ENCODE peak calls at places on chromosomes 16 and 17, in four cellular contexts. Y is transverse colon, H is HCT116, G is stomach. D is an unnamed sample. For H3K9me3, the result is how much of the 10 kb centered on the place peaks cover.

GRCh38 chr17:66747561-66748275 is 87.2 kb upstream of the CACNG5 start:
- DNase-seq in Y (no peak), H (no peak), G (no peak), D (no peak)

GRCh38 chr17:6505425-6506142 is 50.8 kb downstream of the PITPNM3 start:
- DNase-seq in Y (no peak), H (no peak), G (no peak), D (no peak)

GRCh38 chr16:65024649-65025243 is 97.1 kb downstream of the CDH11 start:
- DNase-seq in Y (no peak), H (no peak), G (no peak), D (no peak)

GRCh38 chr16:11470676-11471415 is 115.9 kb downstream of the LITAF start:
- DNase-seq in Y (no peak), H (no peak), G (no peak), D (no peak)

GRCh38 chr17:66357037-66357436 is 54.6 kb downstream of the PRKCA start:
- DNase-seq in Y (no peak), H (no peak), G (no peak), D (no peak)

GRCh38 chr17:74986206-74986576 is 1.2 kb upstream of the CDR2L start:
- DNase-seq in Y (no peak), H (no peak), G (no peak), D (no peak)

GRCh38 chr17:79005063-79005861 is 4.3 kb downstream of the CANT1 start:
- DNase-seq in Y (peak), H (no peak), G (peak), D (peak)

GRCh38 chr17:59333845-59334244 is 2.4 kb downstream of the YPEL2 start:
- DNase-seq in Y (no peak), H (no peak), G (no peak), D (no peak)

GRCh38 chr17:50080827-50081226 is 14.3 kb upstream of the PDK2 start:
- DNase-seq in Y (peak), H (no peak), G (peak), D (no peak)

GRCh38 chr16:51762081-51762995 is 611.3 kb upstream of the SALL1 start:
- DNase-seq in Y (peak), H (no peak), G (peak), D (peak)

GRCh38 chr16:54466233-54466632 is 179.6 kb upstream of the IRX3 start:
- DNase-seq in Y (no peak), H (no peak), G (no peak), D (no peak)

GRCh38 chr16:55496509-55497145 is 12.2 kb upstream of the LPCAT2 start:
- DNase-seq in Y (no peak), H (no peak), G (no peak), D (no peak)

GRCh38 chr17:42554250-42555121 is 1.8 kb downstream of the HSD17B1 start:
- DNase-seq in Y (peak), H (no peak), G (peak), D (peak)

GRCh38 chr16:26605872-26606271 is 460.9 kb upstream of the C16orf82 start:
- DNase-seq in Y (no peak), H (no peak), G (no peak), D (no peak)

GRCh38 chr17:45729284-45729907 is 54.7 kb upstream of the CRHR1 start:
- DNase-seq in Y (no peak), H (no peak), G (no peak), D (no peak)

GRCh38 chr17:29136998-29137730 is 43.0 kb downstream of the MYO18A start:
- DNase-seq in Y (no peak), H (no peak), G (no peak), D (no peak)

GRCh38 chr16:85891033-85891775 is 7.8 kb upstream of the IRF8 start:
- DNase-seq in Y (no peak), H (peak), G (peak), D (peak)

GRCh38 chr17:46982577-46982976 is 3.5 kb upstream of the RPRML start:
- DNase-seq in Y (no peak), H (no peak), G (no peak), D (no peak)

GRCh38 chr16:10982430-10983174 is 38.2 kb downstream of the CLEC16A start:
- DNase-seq in Y (no peak), H (no peak), G (no peak), D (no peak)

GRCh38 chr17:8151641-8152111 is 528 bp downstream of the PER1 start:
- DNase-seq in Y (peak), H (no peak), G (peak), D (peak)

GRCh38 chr17:5587431-5588032 is 3.2 kb upstream of the NLRP1 start:
- DNase-seq in Y (peak), H (peak), G (no peak), D (peak)

GRCh38 chr16:57536306-57537193 is at the start of gene CCDC102A:
- DNase-seq in Y (no peak), H (no peak), G (peak), D (peak)

GRCh38 chr17:66549312-66549705 is 246.9 kb downstream of the PRKCA start:
- DNase-seq in Y (no peak), H (no peak), G (no peak), D (no peak)

GRCh38 chr17:9767432-9767991 is 23.9 kb downstream of the DHRS7C start:
- DNase-seq in Y (no peak), H (no peak), G (no peak), D (no peak)

GRCh38 chr17:520447-521167 is 168.0 kb upstream of the RPH3AL start:
- DNase-seq in Y (no peak), H (no peak), G (no peak), D (no peak)

GRCh38 chr16:68146583-68146982 is 61.4 kb downstream of the NFATC3 start:
- DNase-seq in Y (no peak), H (no peak), G (no peak), D (no peak)

GRCh38 chr17:68378202-68379149 is 78.8 kb downstream of the WIPI1 start:
- DNase-seq in Y (peak), H (peak), G (peak), D (peak)

GRCh38 chr17:2024572-2025219 is 438 bp downstream of the RTN4RL1 start:
- DNase-seq in Y (no peak), H (no peak), G (no peak), D (no peak)

GRCh38 chr17:2023256-2023655 is 1.9 kb downstream of the RTN4RL1 start:
- DNase-seq in Y (no peak), H (no peak), G (no peak), D (no peak)

GRCh38 chr17:2025622-2026309 is 632 bp upstream of the RTN4RL1 start:
- DNase-seq in Y (peak), H (no peak), G (peak), D (peak)

GRCh38 chr17:2023692-2024571 is 1.2 kb downstream of the RTN4RL1 start:
- DNase-seq in Y (peak), H (peak), G (no peak), D (no peak)

DNA sequence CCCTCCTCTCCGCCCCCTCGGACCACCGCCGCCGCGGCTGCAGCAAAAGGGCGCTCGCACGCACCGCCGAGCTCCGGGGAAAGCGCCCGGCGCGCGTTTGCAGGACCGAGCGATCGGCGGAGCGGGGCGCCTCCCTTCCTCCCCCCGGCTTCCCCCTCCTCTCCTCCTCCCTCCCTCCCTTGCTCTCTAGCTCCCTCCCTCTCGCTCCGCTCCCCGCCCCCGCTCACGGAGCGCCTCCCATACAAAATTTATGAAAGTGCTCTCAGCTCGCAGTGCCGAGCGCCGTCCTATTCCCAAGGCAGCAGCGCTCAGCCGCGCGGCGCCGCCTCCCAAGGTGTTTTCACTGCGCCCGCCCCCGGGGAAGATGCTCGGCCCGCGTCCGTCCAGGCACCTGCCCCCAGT is at the start of gene RTN4RL1:
- DNase-seq in Y (peak), H (peak), G (peak), D (peak)
- TF ChIP-seq CTCF in Y (no peak), H (no peak), G (no peak), D (no peak)

GRCh38 chr17:70588003-70588402 is 418.7 kb downstream of the KCNJ2 start:
- DNase-seq in Y (no peak), H (no peak), G (no peak), D (no peak)
- H3K9me3 ChIP-seq in Y (under half), H (under half), G (under half), D (under half)

DNA sequence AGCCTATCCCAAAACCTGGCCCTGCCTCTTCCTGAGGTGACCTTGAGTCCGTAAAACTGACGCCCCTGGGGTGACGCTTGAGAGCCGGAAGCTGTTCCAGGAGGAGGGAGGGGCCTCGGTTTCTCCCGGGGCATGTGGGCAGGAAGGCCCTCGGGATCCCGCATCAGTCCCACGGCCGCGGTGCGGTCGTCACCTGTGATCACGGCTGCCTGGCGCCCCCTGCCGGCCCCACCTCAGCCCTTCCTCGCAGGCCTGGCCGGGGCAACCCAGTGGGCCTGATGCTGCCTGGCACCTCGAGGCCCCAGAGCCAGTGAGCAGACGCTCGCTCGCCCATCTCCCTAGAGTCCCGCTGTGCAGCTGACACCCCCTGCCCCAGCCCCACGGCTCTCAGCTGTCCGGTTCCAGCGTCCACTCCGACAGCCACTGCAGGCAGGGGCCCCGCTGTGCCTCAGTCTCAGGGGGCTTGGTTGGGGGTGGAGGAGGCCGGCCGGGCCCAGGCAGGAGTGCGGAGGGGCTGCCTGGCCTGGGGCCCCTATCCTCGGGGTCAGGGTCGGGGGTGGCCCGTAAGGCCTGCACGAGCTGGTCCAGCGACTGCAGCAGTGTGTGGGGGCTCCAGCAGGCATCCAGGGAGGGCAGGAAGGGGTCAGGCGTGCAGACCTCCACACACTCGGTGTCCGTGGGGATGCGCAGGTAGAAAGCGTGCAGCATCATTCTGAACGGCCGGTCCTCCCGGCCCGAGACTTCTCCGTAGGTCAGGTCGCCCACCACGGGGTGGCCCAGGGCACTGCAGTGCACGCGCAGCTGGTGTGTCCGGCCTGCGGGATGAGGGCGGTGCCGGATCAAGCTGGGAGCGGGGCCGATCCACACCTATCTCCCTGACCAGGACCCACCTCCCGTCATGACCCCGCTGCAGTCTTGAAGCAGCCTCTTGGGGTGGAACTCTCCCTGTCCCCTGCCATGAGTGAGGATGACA is 2.3 kb downstream of the RPUSD1 start:
- DNase-seq in Y (peak), H (no peak), G (peak), D (peak)
- TF ChIP-seq CTCF in Y (peak), H (peak), G (peak), D (peak)

GRCh38 chr16:66224636-66225035 is 141.9 kb upstream of the CDH5 start:
- DNase-seq in Y (no peak), H (no peak), G (no peak), D (no peak)
- H3K9me3 ChIP-seq in Y (under half), H (under half), G (under half), D (under half)

GRCh38 chr17:73325527-73325842 is 13.7 kb upstream of the CDC42EP4 start:
- DNase-seq in Y (no peak), H (no peak), G (no peak), D (no peak)
- TF ChIP-seq CTCF in Y (no peak), H (no peak), G (no peak), D (no peak)

GRCh38 chr17:22301353-22301745 is 609.0 kb downstream of the KCNJ18 start:
- DNase-seq in Y (no peak), H (no peak), G (no peak), D (no peak)

GRCh38 chr17:22303865-22304264 is 611.5 kb downstream of the KCNJ18 start:
- DNase-seq in Y (no peak), H (no peak), G (no peak), D (no peak)

GRCh38 chr17:22303096-22303495 is 610.8 kb downstream of the KCNJ18 start:
- DNase-seq in Y (no peak), H (no peak), G (no peak), D (no peak)

GRCh38 chr17:22300177-22300576 is 607.9 kb downstream of the KCNJ18 start:
- DNase-seq in Y (no peak), H (no peak), G (no peak), D (no peak)

GRCh38 chr17:22300731-22301352 is 608.5 kb downstream of the KCNJ18 start:
- DNase-seq in Y (no peak), H (no peak), G (no peak), D (no peak)
- H3K9me3 ChIP-seq in Y (under half), H (under half), G (half or more), D (under half)

DNA sequence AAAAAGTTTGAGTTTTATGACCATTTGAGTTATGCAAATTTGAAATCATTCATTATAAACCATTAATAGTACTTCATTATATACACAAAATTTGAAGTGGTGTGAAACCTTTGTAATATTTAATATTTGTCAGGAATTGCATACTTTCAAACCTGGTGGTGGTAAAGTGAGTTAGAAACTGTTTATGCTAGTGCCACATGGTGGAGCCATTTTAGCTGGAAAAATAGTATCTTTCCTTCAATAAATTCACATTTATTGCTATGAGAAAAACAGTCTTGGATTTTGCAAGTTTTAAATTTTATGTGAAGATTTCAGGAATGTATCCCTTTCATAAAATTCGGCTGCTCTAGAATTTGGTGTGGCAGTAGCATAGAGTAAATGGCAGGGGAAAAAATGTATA is 7.3 kb upstream of the BLMH start:
- DNase-seq in Y (no peak), H (no peak), G (no peak), D (no peak)
- TF ChIP-seq CTCF in Y (no peak), H (peak), G (no peak), D (no peak)

D was measured in colonic mucosa.